ENCODE peak calls at places on chromosomes 3 and 15, in seven cellular contexts. V, T, L, S, A, Q and X are unnamed samples. For H3K36me3 and H3K27me3, the result is how much of the 10 kb centered on the place peaks cover.

GRCh38 chr3:174498638-174499037 is 360.5 kb upstream of the NAALADL2 start:
- DNase-seq in V (no peak), T (no peak), L (no peak), S (no peak), A (no peak), Q (no peak), X (no peak)

GRCh38 chr3:72152551-72153476 is 367.9 kb upstream of the PROK2 start:
- DNase-seq in V (peak), T (peak), L (peak), S (peak), A (peak), Q (peak), X (no peak)

GRCh38 chr3:58358092-58358491 is 25.4 kb downstream of the PXK start:
- DNase-seq in V (no peak), T (no peak), L (no peak), S (no peak), A (no peak), Q (no peak), X (no peak)

GRCh38 chr15:25180606-25181289 is 226.0 kb downstream of the SNRPN start:
- DNase-seq in V (no peak), T (no peak), L (peak), S (peak), A (no peak), Q (peak), X (peak)

GRCh38 chr3:174408310-174408709 is 450.8 kb upstream of the NAALADL2 start:
- DNase-seq in V (no peak), T (no peak), L (no peak), S (no peak), A (no peak), Q (no peak), X (no peak)

GRCh38 chr3:179464296-179465092 is 13.2 kb upstream of the GNB4 start:
- DNase-seq in V (no peak), T (no peak), L (no peak), S (peak), A (no peak), Q (no peak), X (no peak)

GRCh38 chr3:24139463-24140412 is 194.7 kb downstream of the NR1D2 start:
- DNase-seq in V (no peak), T (no peak), L (no peak), S (no peak), A (no peak), Q (no peak), X (no peak)

GRCh38 chr15:69298697-69299441 is at the start of gene PAQR5:
- DNase-seq in V (peak), T (peak), L (peak), S (peak), A (peak), Q (no peak), X (peak)

GRCh38 chr3:9036327-9037112 is 73.2 kb upstream of the RAD18 start:
- DNase-seq in V (peak), T (no peak), L (peak), S (no peak), A (peak), Q (peak), X (no peak)

GRCh38 chr3:42195879-42196330 is 70.1 kb downstream of the CCK start:
- DNase-seq in V (no peak), T (no peak), L (no peak), S (no peak), A (no peak), Q (no peak), X (no peak)

GRCh38 chr3:42191443-42191747 is 74.6 kb downstream of the CCK start:
- DNase-seq in V (no peak), T (no peak), L (no peak), S (no peak), A (no peak), Q (no peak), X (no peak)

GRCh38 chr3:42198709-42199108 is 67.3 kb downstream of the CCK start:
- DNase-seq in V (no peak), T (no peak), L (no peak), S (no peak), A (no peak), Q (no peak), X (no peak)

GRCh38 chr3:42192334-42193200 is 73.4 kb downstream of the CCK start:
- DNase-seq in V (no peak), T (no peak), L (no peak), S (no peak), A (no peak), Q (no peak), X (no peak)

DNA sequence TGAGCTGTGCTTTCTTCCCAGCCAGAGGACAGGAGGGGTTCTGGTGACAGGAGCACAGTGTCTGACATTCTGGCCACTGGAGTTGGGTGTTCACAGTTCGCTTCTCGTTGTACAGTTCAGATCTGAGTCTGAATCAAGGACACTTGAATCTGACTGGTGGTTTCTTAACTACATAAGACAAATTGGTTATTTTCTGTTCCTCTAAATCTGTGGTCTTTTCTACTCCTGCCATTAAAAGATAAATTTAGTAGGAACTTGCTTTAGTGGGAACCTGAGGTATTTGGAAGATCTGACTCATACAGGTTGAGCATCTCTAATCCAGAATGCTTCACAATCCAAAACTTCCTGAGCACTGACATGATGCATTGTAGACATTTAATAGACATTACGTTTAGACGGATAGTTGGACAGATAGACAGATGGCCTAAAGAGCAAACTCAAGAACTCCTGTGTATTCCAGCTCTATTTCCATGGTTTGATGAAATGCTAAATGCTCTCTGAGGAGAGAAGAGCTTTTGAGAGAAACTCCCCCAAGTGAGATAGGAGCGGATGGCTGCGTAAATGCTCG is 71.0 kb downstream of the CCK start:
- DNase-seq in V (no peak), T (no peak), L (no peak), S (no peak), A (no peak), Q (no peak), X (no peak)
- H3K36me3 ChIP-seq in V (under half), T (under half), L (under half), S (half or more), A (under half), Q (under half), X (under half)

GRCh38 chr3:111733856-111734255 is 125.2 kb upstream of the PHLDB2 start:
- DNase-seq in V (no peak), T (no peak), L (no peak), S (no peak), A (no peak), Q (no peak), X (no peak)
- H3K4me3 ChIP-seq in V (no peak), T (peak), L (no peak), S (peak), A (no peak), Q (no peak), X (no peak)

GRCh38 chr15:91630090-91630489 is 223.4 kb upstream of the SLCO3A1 start:
- DNase-seq in V (no peak), T (no peak), L (no peak), S (no peak), A (no peak), Q (no peak), X (no peak)
- H3K27me3 ChIP-seq in V (under half), T (under half), L (under half), S (under half), A (under half), Q (under half), X (under half)

DNA sequence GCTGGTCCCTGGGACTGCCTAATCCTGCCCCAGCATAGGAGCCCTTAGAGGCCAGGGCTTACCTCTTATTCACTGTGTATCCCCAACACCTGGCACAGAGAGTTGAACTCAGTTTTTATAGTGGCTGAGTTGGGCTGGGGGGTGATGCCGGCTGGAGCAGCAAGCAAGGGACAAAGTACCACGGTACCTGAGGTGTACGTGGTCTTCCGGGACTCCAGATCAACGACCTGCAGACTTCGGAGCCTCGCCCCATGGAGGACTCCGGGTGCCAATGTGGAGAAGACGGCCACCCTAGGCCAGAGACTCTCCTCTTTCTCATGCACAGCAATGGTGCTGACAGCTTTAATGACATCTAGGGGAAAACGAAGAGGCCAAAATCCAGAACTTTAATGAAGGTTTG is 8.1 kb downstream of the WDR73 start:
- DNase-seq in V (no peak), T (no peak), L (no peak), S (no peak), A (no peak), Q (no peak), X (no peak)
- H3K36me3 ChIP-seq in V (under half), T (half or more), L (under half), S (half or more), A (under half), Q (under half), X (under half)

DNA sequence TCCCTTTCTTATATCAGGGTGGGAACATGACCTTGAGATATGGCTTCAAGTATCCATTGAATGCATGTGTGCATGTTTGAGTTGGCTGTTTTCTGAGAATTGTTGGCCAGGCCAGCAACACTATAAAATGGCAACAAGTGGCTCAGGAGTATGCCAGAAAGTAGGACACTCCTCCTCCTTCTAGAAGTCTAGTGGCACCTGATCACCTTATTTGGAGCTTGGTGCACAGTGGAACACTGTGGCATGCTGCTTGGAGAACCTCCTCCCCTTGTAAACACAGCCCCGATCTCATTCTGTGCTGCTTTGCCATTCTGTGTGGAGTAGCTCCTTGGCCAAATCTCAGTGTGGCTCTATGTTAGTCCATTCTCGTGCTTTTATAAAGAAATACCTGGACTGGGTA is 114.8 kb upstream of the NDN start:
- DNase-seq in V (no peak), T (peak), L (no peak), S (no peak), A (no peak), Q (no peak), X (no peak)
- H3K4me3 ChIP-seq in V (no peak), T (no peak), L (no peak), S (no peak), A (no peak), Q (no peak), X (no peak)

GRCh38 chr15:89409993-89410767 is 75.6 kb upstream of the POLG start:
- DNase-seq in V (no peak), T (no peak), L (no peak), S (no peak), A (no peak), Q (no peak), X (no peak)
- H3K27me3 ChIP-seq in V (half or more), T (under half), L (under half), S (half or more), A (under half), Q (half or more), X (half or more)

DNA sequence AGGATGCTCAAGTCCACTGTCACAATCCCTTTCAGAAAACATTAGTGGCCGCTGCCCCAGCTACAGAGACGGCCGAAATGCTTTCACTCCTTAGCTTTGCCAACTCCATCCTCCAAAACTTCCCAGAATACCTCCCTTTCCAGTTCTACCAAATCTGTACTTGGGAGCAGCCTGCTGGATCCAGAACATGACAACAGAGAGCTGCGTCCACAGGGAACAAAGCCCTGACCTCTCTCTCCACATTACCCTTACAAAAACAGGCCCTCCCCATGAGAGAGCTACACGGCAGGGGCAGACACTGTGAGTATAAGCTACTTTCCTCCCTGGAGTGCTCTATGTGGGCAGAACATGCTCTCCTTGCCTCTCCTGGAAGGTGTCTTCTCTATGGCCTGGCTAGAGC is 6.3 kb downstream of the RBM15B start:
- DNase-seq in V (no peak), T (no peak), L (no peak), S (no peak), A (no peak), Q (no peak), X (no peak)
- H3K36me3 ChIP-seq in V (under half), T (under half), L (under half), S (half or more), A (under half), Q (under half), X (under half)

GRCh38 chr15:65289261-65289854 is 2.7 kb upstream of the PARP16 start:
- DNase-seq in V (no peak), T (no peak), L (no peak), S (no peak), A (no peak), Q (no peak), X (no peak)

GRCh38 chr15:65286704-65287514 is at the start of gene PARP16:
- DNase-seq in V (peak), T (peak), L (peak), S (peak), A (peak), Q (peak), X (peak)

GRCh38 chr15:65285291-65286068 is 1.2 kb downstream of the PARP16 start:
- DNase-seq in V (no peak), T (no peak), L (no peak), S (no peak), A (no peak), Q (no peak), X (no peak)

GRCh38 chr15:65286069-65286703 is 497 bp downstream of the PARP16 start:
- DNase-seq in V (peak), T (no peak), L (no peak), S (peak), A (no peak), Q (no peak), X (peak)

DNA sequence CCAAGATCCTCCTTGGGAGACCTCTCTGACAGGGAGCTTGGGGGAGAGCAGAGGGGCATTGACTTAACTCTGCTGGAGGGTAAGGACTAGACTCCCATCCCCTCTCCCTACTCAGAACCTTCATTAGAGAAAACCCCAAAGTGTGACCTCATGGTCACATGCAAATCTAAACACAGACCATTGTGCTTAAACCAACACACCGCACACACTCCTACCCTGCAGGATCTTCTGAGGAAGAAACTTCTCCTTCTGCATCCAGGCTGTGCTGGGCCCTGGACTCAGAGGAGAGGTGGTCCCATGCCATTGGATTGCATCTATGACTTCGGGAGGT is 797 bp upstream of the PARP16 start:
- DNase-seq in V (no peak), T (no peak), L (no peak), S (no peak), A (no peak), Q (no peak), X (peak)
- H3K4me3 ChIP-seq in V (no peak), T (no peak), L (peak), S (peak), A (no peak), Q (no peak), X (no peak)